ENCODE peak calls at places on chromosomes 3 and 15, in seven cellular contexts. J is T-helper 2 cell; T is GM04504; H is activated T-cell treated with anti-CD3 and anti-CD28 coated beads, Interleukin-2, amount 50 U/mL, for 1 hour; R is HCT116; E is naive thymus-derived CD8-positive, alpha-beta T cell; F is heart right ventricle. N is an unnamed sample.

GRCh38 chr3:168620854-168621253 is 525.1 kb upstream of the GOLIM4 start:
- DNase-seq in J (no peak), T (no peak), H (no peak), R (peak), E (no peak), F (no peak), N (peak)

GRCh38 chr3:126111566-126112475 is 27.9 kb upstream of the SLC41A3 start:
- DNase-seq in J (no peak), T (no peak), H (no peak), R (no peak), E (no peak), F (no peak), N (peak)

GRCh38 chr3:23713641-23714040 is 92.1 kb upstream of the UBE2E1 start:
- DNase-seq in J (no peak), T (no peak), H (no peak), R (no peak), E (no peak), F (no peak), N (no peak)

GRCh38 chr3:126763035-126763434 is 59.0 kb downstream of the CHCHD6 start:
- DNase-seq in J (no peak), T (no peak), H (no peak), R (no peak), E (no peak), F (no peak), N (no peak)

GRCh38 chr3:190494907-190495306 is 19.0 kb upstream of the IL1RAP start:
- DNase-seq in J (no peak), T (no peak), H (no peak), R (no peak), E (no peak), F (no peak), N (no peak)

GRCh38 chr15:67836477-67836876 is 3.4 kb downstream of the RNU6-1 start:
- DNase-seq in J (peak), T (no peak), H (peak), R (no peak), E (peak), F (no peak), N (no peak)

GRCh38 chr3:29561651-29562050 is 280.8 kb downstream of the RBMS3 start:
- DNase-seq in J (no peak), T (no peak), H (no peak), R (no peak), E (no peak), F (no peak), N (no peak)

GRCh38 chr15:69713726-69714559 is 261.3 kb downstream of the RPLP1 start:
- DNase-seq in J (peak), T (no peak), H (peak), R (no peak), E (peak), F (no peak), N (no peak)

GRCh38 chr15:43249699-43250203 is 17.0 kb downstream of the TGM5 start:
- DNase-seq in J (peak), T (peak), H (no peak), R (no peak), E (no peak), F (no peak), N (peak)

GRCh38 chr3:56260262-56260661 is 208.0 kb downstream of the ERC2 start:
- DNase-seq in J (no peak), T (no peak), H (no peak), R (no peak), E (no peak), F (no peak), N (no peak)

GRCh38 chr3:63386568-63386967 is 108.5 kb downstream of the SYNPR start:
- DNase-seq in J (no peak), T (no peak), H (no peak), R (no peak), E (no peak), F (no peak), N (peak)

GRCh38 chr3:170531054-170531453 is 54.8 kb downstream of the SLC7A14 start:
- DNase-seq in J (no peak), T (no peak), H (no peak), R (no peak), E (no peak), F (no peak), N (no peak)

GRCh38 chr3:20043825-20044224 is 3.6 kb downstream of the KAT2B start:
- DNase-seq in J (peak), T (no peak), H (no peak), R (no peak), E (no peak), F (no peak), N (no peak)

GRCh38 chr15:42577514-42578031 is 2.2 kb downstream of the STARD9 start:
- DNase-seq in J (peak), T (peak), H (no peak), R (no peak), E (no peak), F (no peak), N (no peak)

GRCh38 chr3:30180305-30181275 is 425.8 kb upstream of the TGFBR2 start:
- DNase-seq in J (no peak), T (no peak), H (no peak), R (no peak), E (no peak), F (no peak), N (no peak)

GRCh38 chr3:133996251-133996661 is 33.5 kb downstream of the SLCO2A1 start:
- DNase-seq in J (no peak), T (no peak), H (no peak), R (no peak), E (no peak), F (no peak), N (peak)

GRCh38 chr3:25037049-25037547 is 391.0 kb upstream of the RARB start:
- DNase-seq in J (no peak), T (peak), H (no peak), R (no peak), E (no peak), F (no peak), N (no peak)

GRCh38 chr15:41332788-41333527 is at the start of gene NUSAP1:
- DNase-seq in J (peak), T (no peak), H (no peak), R (no peak), E (no peak), F (no peak), N (no peak)

GRCh38 chr3:11455977-11456376 is 183.8 kb downstream of the ATG7 start:
- DNase-seq in J (no peak), T (no peak), H (no peak), R (no peak), E (no peak), F (no peak), N (peak)

GRCh38 chr3:61783993-61784718 is 222.8 kb downstream of the PTPRG start:
- DNase-seq in J (peak), T (peak), H (no peak), R (no peak), E (no peak), F (no peak), N (no peak)

GRCh38 chr3:63051920-63052319 is 176.7 kb upstream of the CADPS start:
- DNase-seq in J (no peak), T (peak), H (no peak), R (no peak), E (no peak), F (no peak), N (peak)

GRCh38 chr3:190811775-190812480 is 50.6 kb downstream of the GMNC start:
- DNase-seq in J (peak), T (peak), H (no peak), R (peak), E (no peak), F (peak), N (peak)

GRCh38 chr3:101722394-101723173 is 1.8 kb upstream of the CEP97 start:
- DNase-seq in J (peak), T (no peak), H (no peak), R (no peak), E (peak), F (no peak), N (no peak)

GRCh38 chr3:177377166-177377565 is 179.9 kb upstream of the TBL1XR1 start:
- DNase-seq in J (no peak), T (no peak), H (no peak), R (no peak), E (no peak), F (no peak), N (peak)

GRCh38 chr3:182909318-182910040 is 70.9 kb downstream of the DCUN1D1 start:
- DNase-seq in J (peak), T (no peak), H (no peak), R (no peak), E (peak), F (no peak), N (no peak)

GRCh38 chr15:31732695-31733094 is 297.6 kb upstream of the CHRNA7 start:
- DNase-seq in J (no peak), T (no peak), H (no peak), R (no peak), E (no peak), F (no peak), N (no peak)

GRCh38 chr15:57611938-57612337 is 20.2 kb downstream of the MYZAP start:
- DNase-seq in J (no peak), T (peak), H (no peak), R (peak), E (no peak), F (peak), N (peak)

GRCh38 chr3:177824190-177824786 is 627.0 kb upstream of the TBL1XR1 start:
- DNase-seq in J (no peak), T (no peak), H (no peak), R (no peak), E (no peak), F (peak), N (no peak)

GRCh38 chr3:194130807-194131589 is 5.0 kb upstream of the HES1 start:
- DNase-seq in J (peak), T (no peak), H (no peak), R (no peak), E (peak), F (no peak), N (peak)

GRCh38 chr3:52387481-52387880 is 57.4 kb downstream of the SEMA3G start:
- DNase-seq in J (no peak), T (no peak), H (no peak), R (no peak), E (no peak), F (no peak), N (no peak)

GRCh38 chr15:95734422-95735316 is 595.8 kb upstream of the NR2F2 start:
- DNase-seq in J (peak), T (no peak), H (no peak), R (no peak), E (no peak), F (no peak), N (no peak)

GRCh38 chr3:120767106-120767505 is 24.6 kb downstream of the GTF2E1 start:
- DNase-seq in J (no peak), T (no peak), H (no peak), R (no peak), E (no peak), F (no peak), N (no peak)

GRCh38 chr3:151835751-151836550 is 22.0 kb downstream of the AADAC start:
- DNase-seq in J (no peak), T (no peak), H (no peak), R (no peak), E (no peak), F (no peak), N (peak)

GRCh38 chr3:52721002-52721741 is 15.3 kb downstream of the SPCS1 start:
- DNase-seq in J (peak), T (no peak), H (no peak), R (no peak), E (peak), F (no peak), N (no peak)

GRCh38 chr3:45682786-45683185 is 6.4 kb upstream of the SACM1L start:
- DNase-seq in J (no peak), T (no peak), H (no peak), R (no peak), E (no peak), F (no peak), N (no peak)